ENCODE peak calls at places on chromosomes 3 and 15, in ten cellular contexts. Y, G, C, E, W, N, X, S, R and H are unnamed samples.
A peak's percentile ranks its signal among the peaks of the same experiment; 100 is the strongest.

GRCh38 chr3:9732080-9732752 is 681 bp downstream of the BRPF1 start:
- DNase-seq in Y (peak; percentile 12), G (peak; percentile 12), C (no peak), E (peak; percentile 62), W (peak; percentile 76), N (no peak), X (peak; percentile 52), S (no peak), R (peak; percentile 42), H (no peak)

GRCh38 chr3:9934235-9934621 is 594 bp downstream of the CRELD1 start:
- DNase-seq in Y (no peak), G (peak; percentile 50), C (no peak), E (no peak), W (no peak), N (no peak), X (peak; percentile 45), S (no peak), R (peak; percentile 60), H (no peak)

GRCh38 chr15:24955549-24955929 is 752 bp downstream of the SNRPN start:
- DNase-seq in Y (no peak), G (peak; percentile 24), C (no peak), E (peak; percentile 48), W (peak; percentile 64), N (no peak), X (peak; percentile 2), S (no peak), R (no peak), H (no peak)

GRCh38 chr3:177680442-177680821 is 483.1 kb upstream of the TBL1XR1 start:
- DNase-seq in Y (no peak), G (no peak), C (peak; percentile 9), E (no peak), W (no peak), N (peak; percentile 39), X (no peak), S (no peak), R (no peak), H (no peak)

GRCh38 chr3:57942366-57942765 is 65.9 kb upstream of the FLNB start:
- DNase-seq in Y (no peak), G (no peak), C (no peak), E (no peak), W (no peak), N (no peak), X (no peak), S (no peak), R (no peak), H (no peak)

GRCh38 chr3:10268116-10268515 is 19.9 kb downstream of the TATDN2 start:
- DNase-seq in Y (no peak), G (no peak), C (no peak), E (no peak), W (no peak), N (no peak), X (no peak), S (no peak), R (no peak), H (no peak)

GRCh38 chr3:82048711-82049110 is 287.3 kb upstream of the GBE1 start:
- DNase-seq in Y (no peak), G (no peak), C (no peak), E (no peak), W (no peak), N (no peak), X (no peak), S (no peak), R (no peak), H (no peak)

GRCh38 chr3:183541738-183542137 is 13.8 kb downstream of the KLHL6 start:
- DNase-seq in Y (no peak), G (no peak), C (no peak), E (no peak), W (no peak), N (no peak), X (peak; percentile 51), S (no peak), R (no peak), H (no peak)

GRCh38 chr15:101625980-101626379 is 26.2 kb downstream of the TM2D3 start:
- DNase-seq in Y (no peak), G (no peak), C (no peak), E (no peak), W (no peak), N (peak; percentile 34), X (no peak), S (no peak), R (no peak), H (no peak)